ENCODE peak calls at places on chromosomes 2 and 18, in four cellular contexts. S is GM12878, R is HepG2, Z is A549. Q is an unnamed sample.

GRCh38 chr2:74502720-74503505 is 3.5 kb upstream of the LBX2 start:
- DNase-seq in S (no peak), Z (peak), R (peak), Q (peak)

GRCh38 chr2:105576440-105577241 is 168.1 kb upstream of the NCK2 start:
- DNase-seq in Z (peak), R (peak), S (no peak), Q (peak)

GRCh38 chr2:204434660-204435462 is 110.4 kb upstream of the PARD3B start:
- DNase-seq in R (no peak), S (no peak), Z (no peak), Q (no peak)

GRCh38 chr2:30236591-30237245 is 5.4 kb downstream of the LBH start:
- DNase-seq in Z (no peak), R (no peak), S (no peak), Q (no peak)

GRCh38 chr2:206556357-206556949 is 85.8 kb upstream of the FAM237A start:
- DNase-seq in Z (peak), S (no peak), R (peak), Q (peak)

GRCh38 chr2:226683926-226684562 is 115.6 kb downstream of the IRS1 start:
- DNase-seq in Z (no peak), R (no peak), S (no peak), Q (no peak)

GRCh38 chr2:162210385-162210784 is 32.9 kb downstream of the FAP start:
- DNase-seq in R (no peak), S (no peak), Z (no peak), Q (no peak)

GRCh38 chr2:1020206-1020605 is 69.6 kb downstream of the SNTG2 start:
- DNase-seq in R (no peak), S (no peak), Z (no peak), Q (no peak)

GRCh38 chr2:31334311-31335026 is 80.1 kb downstream of the XDH start:
- DNase-seq in Z (no peak), R (no peak), S (no peak), Q (no peak)

GRCh38 chr2:235049069-235049468 is 97.3 kb downstream of the SH3BP4 start:
- DNase-seq in S (no peak), Z (no peak), R (no peak), Q (no peak)

GRCh38 chr2:102057502-102058292 is 65.9 kb downstream of the IL1R2 start:
- DNase-seq in R (peak), Z (no peak), S (peak), Q (no peak)

GRCh38 chr18:73948497-73948896 is 199.1 kb downstream of the FBXO15 start:
- DNase-seq in R (no peak), S (no peak), Z (no peak), Q (no peak)

GRCh38 chr2:70549064-70549710 is 4.4 kb downstream of the TGFA start:
- DNase-seq in R (no peak), Z (no peak), S (no peak), Q (no peak)

GRCh38 chr2:37619957-37620295 is 51.5 kb downstream of the CDC42EP3 start:
- DNase-seq in Z (no peak), S (no peak), R (no peak), Q (no peak)

GRCh38 chr2:210195066-210195852 is 24.1 kb upstream of the KANSL1L start:
- DNase-seq in Z (peak), R (peak), S (no peak), Q (peak)

GRCh38 chr18:76489081-76489480 is 6.0 kb downstream of the ZNF516 start:
- DNase-seq in R (no peak), S (no peak), Z (no peak), Q (no peak)

GRCh38 chr2:222448806-222449205 is 24.5 kb downstream of the SGPP2 start:
- DNase-seq in S (no peak), R (no peak), Z (no peak), Q (no peak)

DNA sequence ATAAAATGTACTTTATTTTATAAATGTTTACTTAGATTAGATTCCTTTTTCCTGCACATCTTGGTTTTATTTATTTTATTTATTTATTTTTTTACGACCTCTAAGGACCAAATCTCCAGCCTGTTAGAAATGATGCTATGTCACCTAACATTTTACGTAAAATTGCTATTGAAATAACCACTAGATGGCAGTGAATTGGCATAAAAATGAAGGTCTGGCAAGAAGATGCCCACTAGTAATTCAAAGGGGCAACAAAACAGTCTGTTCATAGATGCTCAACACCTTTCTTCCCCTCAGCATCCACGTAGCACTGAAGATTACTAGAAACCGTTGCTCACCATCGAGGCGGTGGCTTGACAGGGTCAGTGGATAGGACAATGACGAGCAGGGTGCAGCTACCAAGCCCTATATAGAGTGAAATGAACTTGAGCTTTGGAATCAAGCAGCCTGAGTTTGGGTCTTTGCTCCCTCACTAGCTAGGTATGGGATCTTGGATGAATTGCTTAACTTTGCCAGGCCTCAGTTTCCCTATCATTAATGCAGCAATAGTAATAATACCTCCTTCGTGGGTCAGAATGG is 128.7 kb upstream of the L3MBTL4 start:
- DNase-seq in R (peak), S (no peak), Z (peak), Q (peak)
- TF ChIP-seq PBX3 in R (no peak), S (no peak), Z (no peak), Q (no peak)

DNA sequence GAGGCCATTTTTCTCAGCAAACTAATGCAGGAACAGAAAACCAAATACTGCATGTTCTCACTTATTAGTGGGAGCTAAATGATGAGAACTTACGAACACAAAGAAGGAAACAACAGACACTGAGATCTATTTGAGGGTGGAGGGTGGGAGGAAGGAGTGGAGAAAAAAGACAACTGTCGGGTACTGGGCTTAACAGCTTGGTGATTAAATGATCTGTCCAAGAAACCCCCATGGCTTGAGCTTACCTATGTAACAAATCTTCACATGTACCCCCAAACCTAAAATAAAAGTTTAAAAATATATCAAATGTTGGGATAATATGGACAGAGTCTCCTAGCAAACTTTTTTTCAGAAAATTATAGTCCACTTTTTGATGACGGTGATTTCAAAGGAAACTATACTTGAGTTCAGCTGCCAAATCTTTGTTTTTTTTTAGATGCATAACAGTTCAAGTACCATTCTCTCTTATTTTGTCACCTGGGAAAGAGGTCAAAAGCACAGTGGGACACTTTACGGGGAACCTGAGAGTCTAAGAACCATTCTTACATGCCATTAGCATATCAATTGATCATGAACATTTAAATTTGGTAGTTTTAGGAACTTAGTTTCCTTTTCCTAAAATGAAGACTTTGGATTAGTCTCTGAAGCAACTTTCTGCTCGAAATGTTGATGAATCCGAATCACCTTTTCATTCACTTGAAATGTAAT is 835.0 kb downstream of the NRXN1 start:
- DNase-seq in R (no peak), Z (no peak), S (no peak), Q (no peak)
- TF ChIP-seq PBX3 in R (no peak), Z (no peak), S (no peak), Q (no peak)

DNA sequence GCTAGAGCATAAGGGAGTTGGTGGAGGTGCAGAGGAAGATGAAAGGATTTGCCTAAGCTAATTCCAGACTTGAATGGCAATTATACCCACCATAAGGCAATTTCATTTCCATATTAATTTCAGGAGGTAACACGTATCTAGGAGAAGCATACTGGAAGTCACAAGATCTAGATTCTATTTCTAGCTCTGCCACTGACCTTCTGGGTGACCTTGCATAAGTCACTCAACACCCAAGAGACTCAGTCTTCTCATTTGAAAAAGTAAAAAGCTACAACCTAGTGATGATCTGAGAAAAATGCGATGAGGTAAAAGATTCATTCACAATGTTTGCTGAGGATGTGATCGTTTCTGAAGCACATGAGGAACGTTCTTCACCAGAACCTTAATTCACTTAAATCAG is 55.9 kb downstream of the GRB14 start:
- DNase-seq in R (no peak), Z (no peak), S (no peak), Q (no peak)
- TF ChIP-seq PBX3 in R (no peak), Z (no peak), S (no peak), Q (no peak)

GRCh38 chr2:216492951-216493685 is 5.5 kb upstream of the RPL37A start:
- DNase-seq in R (no peak), Z (no peak), S (no peak), Q (no peak)
- TF ChIP-seq PBX3 in R (no peak), Z (no peak), S (no peak), Q (peak)

DNA sequence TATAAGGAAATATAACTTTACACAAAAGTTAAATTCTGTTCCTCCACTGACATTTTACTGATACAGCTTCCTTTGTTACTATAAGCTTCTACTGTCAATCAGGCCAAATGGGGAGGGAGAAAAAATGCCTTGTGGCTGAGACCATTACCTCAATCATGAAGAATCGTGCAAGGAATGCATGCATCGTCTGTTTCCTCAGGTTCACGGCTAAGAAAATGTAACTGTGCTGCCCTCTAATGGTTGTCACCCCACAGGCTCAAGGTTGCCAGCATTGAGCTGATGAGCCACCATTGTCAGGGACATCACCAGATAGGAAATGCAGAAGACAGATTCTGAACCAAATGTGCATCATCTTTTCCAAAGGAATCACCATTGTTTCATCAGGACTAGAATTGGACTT is 426.9 kb downstream of the CDH2 start:
- DNase-seq in Z (peak), S (no peak), R (peak), Q (peak)
- TF ChIP-seq PBX3 in Z (no peak), S (no peak), R (no peak), Q (peak)

GRCh38 chr18:50313873-50314460 is 26.5 kb upstream of the CXXC1 start:
- DNase-seq in S (no peak), R (no peak), Z (no peak), Q (no peak)

GRCh38 chr18:50313031-50313607 is 25.6 kb upstream of the CXXC1 start:
- DNase-seq in S (peak), Z (no peak), R (no peak), Q (no peak)

GRCh38 chr18:50312296-50313030 is 25.0 kb upstream of the CXXC1 start:
- DNase-seq in R (no peak), Z (no peak), S (peak), Q (no peak)

GRCh38 chr18:50310080-50310479 is 22.6 kb upstream of the CXXC1 start:
- DNase-seq in R (no peak), Z (no peak), S (no peak), Q (no peak)

GRCh38 chr18:50311573-50312106 is 24.1 kb upstream of the CXXC1 start:
- DNase-seq in S (no peak), Z (no peak), R (no peak), Q (no peak)
- TF ChIP-seq PBX3 in S (no peak), Z (no peak), R (no peak), Q (no peak)

GRCh38 chr18:49628119-49628518 is 66.3 kb downstream of the LIPG start:
- DNase-seq in R (no peak), S (no peak), Z (no peak), Q (no peak)
- TF ChIP-seq PBX3 in R (no peak), S (no peak), Z (no peak), Q (no peak)

GRCh38 chr2:99651930-99652670 is 162.3 kb upstream of the REV1 start:
- DNase-seq in S (no peak), Z (no peak), R (no peak), Q (no peak)

GRCh38 chr2:99648906-99649606 is 159.2 kb upstream of the REV1 start:
- DNase-seq in S (no peak), Z (no peak), R (no peak), Q (no peak)

GRCh38 chr2:99645960-99646359 is 156.1 kb upstream of the REV1 start:
- DNase-seq in Z (no peak), R (no peak), S (no peak), Q (no peak)

GRCh38 chr2:99643824-99644787 is 154.3 kb upstream of the REV1 start:
- DNase-seq in R (no peak), S (no peak), Z (no peak), Q (peak)

GRCh38 chr2:99648115-99648850 is 158.5 kb upstream of the REV1 start:
- DNase-seq in S (no peak), R (no peak), Z (no peak), Q (no peak)
- TF ChIP-seq PBX3 in S (no peak), R (no peak), Z (no peak), Q (no peak)

DNA sequence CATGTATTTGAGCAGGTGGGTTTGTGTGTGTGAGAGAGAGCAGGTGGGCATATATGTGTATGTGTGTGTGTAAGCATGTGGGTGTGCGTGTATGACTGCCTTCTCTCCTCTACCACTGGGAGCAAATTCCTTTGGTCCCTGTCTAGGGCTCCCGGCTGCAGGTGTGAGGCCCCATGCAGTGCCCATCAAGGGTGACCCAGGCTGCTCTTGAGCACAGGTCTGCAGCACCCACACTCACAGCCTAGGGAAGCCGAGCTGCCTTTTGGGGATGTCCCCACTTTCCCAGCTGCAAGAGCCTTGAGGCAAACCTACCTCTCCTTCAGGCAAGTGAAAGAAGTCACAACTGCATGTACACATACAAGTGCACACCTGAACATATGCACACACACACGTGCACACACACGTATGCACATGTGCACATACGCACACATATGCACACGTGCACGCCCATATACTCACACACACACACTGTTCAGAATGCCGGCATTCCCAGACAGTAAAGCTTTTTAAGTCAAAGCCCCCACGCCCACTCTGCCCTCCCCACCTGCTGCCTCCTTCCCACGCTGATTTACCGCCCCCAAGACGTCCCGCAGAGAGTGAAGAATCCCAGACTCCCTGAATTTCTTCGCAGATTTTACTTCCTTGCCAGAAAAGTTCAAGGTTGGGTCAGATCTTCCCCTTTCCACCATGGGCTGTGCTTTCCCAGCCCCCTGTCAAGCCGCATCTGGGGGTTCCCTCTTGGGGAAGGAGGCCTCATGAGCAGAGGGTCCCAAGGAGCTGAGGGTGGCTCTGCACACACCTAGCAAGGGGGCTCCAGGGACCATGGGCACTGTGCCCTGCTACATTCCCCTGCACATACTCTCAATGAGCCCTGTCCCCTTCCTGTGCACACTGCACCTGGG is 170.7 kb downstream of the TWIST2 start:
- DNase-seq in Z (no peak), R (no peak), S (no peak), Q (no peak)
- TF ChIP-seq PBX3 in Z (no peak), R (no peak), S (no peak), Q (no peak)